ENCODE peak calls at places on chromosomes 7 and 10, in nine cellular contexts. I is aorta, B is pancreas, H is substantia nigra, X is GM23338, S is heart right ventricle, R is HL-60, U is PC-3, K is neuronal stem cell. P is an unnamed sample.

GRCh38 chr10:46298346-46299266 is 11.8 kb downstream of the ANTXRL start:
- DNase-seq in I (no peak), B (no peak), R (peak; percentile 90), S (no peak), H (no peak), U (no peak), X (no peak), K (no peak), P (no peak)

GRCh38 chr10:86715156-86715795 is 41.1 kb upstream of the BMPR1A start:
- DNase-seq in K (no peak), R (peak; percentile 44), U (no peak), B (no peak), H (no peak), I (peak; percentile 21), X (no peak), S (no peak), P (no peak)

GRCh38 chr7:159068893-159069448 is 75.7 kb downstream of the VIPR2 start:
- DNase-seq in X (no peak), U (no peak), I (no peak), S (peak; percentile 4), B (no peak), H (no peak), K (no peak), R (no peak), P (no peak)

GRCh38 chr7:2893411-2893861 is 49.3 kb upstream of the GNA12 start:
- DNase-seq in X (no peak), K (no peak), U (no peak), B (no peak), S (no peak), I (no peak), H (no peak), R (no peak), P (no peak)

GRCh38 chr10:132418520-132419416 is 21.8 kb downstream of the PWWP2B start:
- DNase-seq in X (peak; percentile 86), K (no peak), H (no peak), B (peak; percentile 94), I (no peak), S (no peak), R (peak; percentile 86), U (peak; percentile 79), P (peak; percentile 22)

GRCh38 chr7:126178865-126179264 is 1073.9 kb downstream of the GRM8 start:
- DNase-seq in I (no peak), X (no peak), H (no peak), U (no peak), K (no peak), R (no peak), S (no peak), B (no peak), P (no peak)

GRCh38 chr7:121273467-121274167 is 55.2 kb upstream of the WNT16 start:
- DNase-seq in R (no peak), S (no peak), U (no peak), B (no peak), K (no peak), H (no peak), I (no peak), X (no peak), P (peak; percentile 27)

GRCh38 chr7:47180268-47180826 is 401.6 kb downstream of the TNS3 start:
- DNase-seq in H (no peak), U (peak; percentile 73), B (no peak), I (no peak), R (peak; percentile 25), S (peak; percentile 56), K (peak; percentile 67), X (peak; percentile 78), P (peak; percentile 45)

GRCh38 chr7:2411049-2411448 is 7.6 kb downstream of the CHST12 start:
- DNase-seq in I (no peak), B (no peak), X (no peak), H (no peak), R (no peak), S (no peak), U (no peak), K (no peak), P (no peak)

GRCh38 chr10:70142555-70142954 is 3.9 kb downstream of the TYSND1 start:
- DNase-seq in R (no peak), B (peak; percentile 39), S (no peak), X (no peak), I (no peak), U (no peak), H (no peak), K (no peak), P (no peak)

GRCh38 chr7:27124979-27125689 is 5.4 kb downstream of the HOXA4 start:
- DNase-seq in U (no peak), K (no peak), R (no peak), H (no peak), B (no peak), S (no peak), I (no peak), X (no peak), P (no peak)

GRCh38 chr7:27125986-27126394 is 4.6 kb downstream of the HOXA4 start:
- DNase-seq in K (no peak), S (no peak), H (no peak), I (no peak), R (no peak), U (no peak), X (no peak), B (no peak), P (peak; percentile 29)

GRCh38 chr7:27128776-27129728 is 1.5 kb downstream of the HOXA4 start:
- DNase-seq in B (no peak), K (no peak), R (no peak), X (no peak), U (no peak), I (peak; percentile 49), S (no peak), H (no peak), P (peak; percentile 32)

GRCh38 chr7:27128034-27128433 is 2.5 kb downstream of the HOXA4 start:
- DNase-seq in I (no peak), H (no peak), K (no peak), S (no peak), X (no peak), U (no peak), R (no peak), B (no peak), P (peak; percentile 86)

DNA sequence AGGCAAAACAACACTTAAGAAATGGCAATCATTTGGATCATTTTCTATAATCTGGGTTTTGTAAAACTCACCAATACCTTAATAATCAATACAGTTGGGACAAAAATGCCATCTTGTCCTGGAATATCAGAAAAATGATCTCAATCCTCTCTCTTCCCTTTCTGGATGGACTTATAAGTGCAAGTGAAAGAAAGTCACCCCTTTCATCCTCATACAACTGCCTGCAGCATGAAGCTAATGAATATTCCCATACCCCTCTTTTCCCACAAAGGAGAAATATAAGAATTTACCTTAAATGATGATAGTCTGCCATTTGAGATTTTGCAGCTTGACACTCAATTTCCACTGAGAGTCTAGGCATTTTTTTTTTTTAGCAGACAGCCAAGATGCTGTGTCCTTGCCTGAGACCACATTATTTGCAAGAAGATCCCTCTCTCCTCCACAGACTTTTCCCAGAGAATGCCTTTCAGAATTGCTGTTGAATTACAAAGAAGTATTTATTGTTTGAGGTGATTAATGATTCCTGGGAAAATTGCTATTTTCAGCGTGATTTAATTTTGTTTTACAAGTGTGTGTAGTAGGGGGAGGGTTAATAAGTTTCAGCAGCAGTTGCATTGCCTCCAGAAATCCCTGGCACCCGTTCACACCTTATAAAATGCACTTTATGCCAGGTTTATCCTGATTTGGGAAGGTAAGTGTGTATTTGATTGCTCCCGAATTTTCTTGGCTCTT is 3.8 kb downstream of the HOXA4 start:
- DNase-seq in S (no peak), X (no peak), R (no peak), B (no peak), U (no peak), I (no peak), H (no peak), K (no peak), P (no peak)
- H3K27ac ChIP-seq in S (no peak overlapping the region), X (no peak overlapping the region), R (no peak overlapping the region), B (no peak overlapping the region), U (no peak overlapping the region), I (no peak overlapping the region), H (no peak overlapping the region), K (no peak overlapping the region), P (no peak overlapping the region)

GRCh38 chr10:122877264-122877663 is 2.1 kb downstream of the FAM24B start:
- DNase-seq in I (no peak), H (no peak), X (no peak), S (no peak), K (no peak), R (no peak), B (no peak), U (no peak), P (no peak)

GRCh38 chr10:122878799-122879338 is 512 bp downstream of the FAM24B start:
- DNase-seq in I (no peak), S (no peak), X (no peak), U (peak; percentile 19), H (no peak), B (no peak), R (no peak), K (no peak), P (no peak)

GRCh38 chr10:122882798-122883197 is 3.4 kb upstream of the FAM24B start:
- DNase-seq in H (no peak), X (no peak), B (no peak), S (no peak), I (no peak), K (no peak), R (no peak), U (no peak), P (no peak)

GRCh38 chr10:122876493-122876855 is 2.9 kb downstream of the FAM24B start:
- DNase-seq in R (no peak), B (no peak), I (no peak), H (no peak), K (no peak), X (no peak), U (no peak), S (no peak), P (no peak)

GRCh38 chr10:122879339-122880273 is at the start of gene FAM24B:
- DNase-seq in U (peak; percentile 94), I (peak; percentile 97), S (peak; percentile 94), X (peak; percentile 98), B (peak; percentile 99), K (peak; percentile 68), H (peak; percentile 77), R (peak; percentile 14), P (peak; percentile 94)
- H3K27ac ChIP-seq in U (peak within 1 kb of the TSS; percentile 69), I (no peak within 1 kb of the TSS), S (peak within 1 kb of the TSS; percentile 24), X (peak within 1 kb of the TSS; percentile 65), B (peak within 1 kb of the TSS; percentile 84), K (peak within 1 kb of the TSS; percentile 26), H (peak within 1 kb of the TSS; percentile 50), R (no peak within 1 kb of the TSS), P (peak within 1 kb of the TSS; percentile 75)

GRCh38 chr10:61869276-61869675 is 32.2 kb upstream of the ARID5B start:
- DNase-seq in K (no peak), U (no peak), S (no peak), I (no peak), B (no peak), X (no peak), R (no peak), H (no peak), P (no peak)
- H3K27ac ChIP-seq in K (no peak overlapping the region), U (no peak overlapping the region), S (no peak overlapping the region), I (no peak overlapping the region), B (no peak overlapping the region), X (no peak overlapping the region), R (no peak overlapping the region), H (no peak overlapping the region), P (peak overlapping the region; percentile 39)

DNA sequence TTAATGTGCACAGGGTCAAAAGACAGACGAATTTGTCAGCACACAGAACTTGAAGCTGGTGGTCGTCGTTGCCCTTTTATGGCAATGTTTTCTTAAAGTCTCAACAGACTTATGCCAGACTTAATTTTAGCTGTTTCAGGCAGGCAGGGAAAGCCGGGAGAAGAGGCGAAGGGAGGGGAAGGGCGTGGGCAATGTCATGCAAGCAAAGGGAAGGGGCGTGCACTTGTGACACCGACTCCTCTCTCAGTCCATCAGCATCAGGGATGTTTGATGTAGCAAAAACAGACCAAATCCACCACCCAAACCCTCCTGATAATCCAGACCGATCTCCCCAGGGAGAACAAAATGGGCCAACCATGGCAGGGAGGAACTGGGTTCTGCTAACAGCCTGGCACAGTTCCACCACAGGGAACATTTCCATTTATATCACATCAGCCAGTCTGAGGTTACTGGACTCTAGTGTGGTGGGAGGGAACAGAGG is 118.1 kb upstream of the RHEB start:
- DNase-seq in I (peak; percentile 78), U (no peak), R (no peak), S (peak; percentile 64), B (no peak), X (no peak), H (no peak), K (no peak), P (peak; percentile 85)
- H3K27ac ChIP-seq in I (peak overlapping the region; percentile 80), U (no peak overlapping the region), R (no peak overlapping the region), S (peak overlapping the region; percentile 84), B (no peak overlapping the region), X (no peak overlapping the region), H (no peak overlapping the region), K (no peak overlapping the region), P (no peak overlapping the region)

P was measured in fibroblast of lung.